ENCODE peak calls at places on chromosomes 12 and 14, in ten cellular contexts. N, E, R, C, Y, Z, J, T, B and I are unnamed samples.

GRCh38 chr12:112937741-112938719 is at the start of gene OAS3:
- DNase-seq in T (peak), R (peak), E (peak), C (peak), Z (no peak), B (peak), Y (peak), N (peak), J (peak), I (peak)

GRCh38 chr14:99254391-99255009 is 17.5 kb downstream of the BCL11B start:
- DNase-seq in C (no peak), N (no peak), E (no peak), J (no peak), B (no peak), R (no peak), T (no peak), Z (no peak), Y (no peak), I (no peak)

GRCh38 chr14:68801631-68802030 is 8.8 kb upstream of the ZFP36L1 start:
- DNase-seq in N (no peak), J (no peak), T (no peak), Y (no peak), Z (no peak), C (no peak), R (no peak), E (no peak), B (no peak), I (no peak)

GRCh38 chr14:102906616-102907302 is 15.7 kb upstream of the AMN start:
- DNase-seq in N (no peak), C (no peak), Y (no peak), R (no peak), J (no peak), Z (no peak), B (no peak), T (no peak), E (no peak), I (no peak)

GRCh38 chr12:6647083-6647604 is at the start of gene ACRBP:
- DNase-seq in J (no peak), T (peak), Z (peak), R (peak), Y (no peak), N (peak), B (peak), E (peak), C (no peak), I (no peak)

GRCh38 chr14:98871796-98872195 is 400.2 kb downstream of the BCL11B start:
- DNase-seq in E (no peak), Z (no peak), J (no peak), R (no peak), T (no peak), N (no peak), Y (no peak), B (no peak), C (no peak), I (no peak)

GRCh38 chr14:104277416-104278213 is 139.2 kb downstream of the KIF26A start:
- DNase-seq in J (no peak), C (no peak), N (peak), Y (no peak), B (no peak), R (peak), E (peak), T (peak), Z (no peak), I (no peak)

GRCh38 chr14:78851189-78851588 is 681.0 kb downstream of the NRXN3 start:
- DNase-seq in E (no peak), C (no peak), T (no peak), Z (no peak), Y (no peak), N (peak), R (no peak), B (no peak), J (no peak), I (no peak)

GRCh38 chr14:22375321-22375930 is 213.6 kb downstream of the DAD1 start:
- DNase-seq in Y (peak), Z (no peak), J (no peak), C (no peak), N (no peak), R (no peak), T (no peak), B (no peak), E (no peak), I (no peak)

GRCh38 chr14:39376671-39377403 is 55.4 kb downstream of the FBXO33 start:
- DNase-seq in E (no peak), C (no peak), R (no peak), T (no peak), Y (peak), Z (no peak), J (no peak), N (no peak), B (no peak), I (peak)

GRCh38 chr12:132204064-132204821 is 60.0 kb downstream of the NOC4L start:
- DNase-seq in T (no peak), C (no peak), N (no peak), Y (no peak), E (no peak), B (no peak), Z (no peak), J (peak), R (no peak), I (no peak)

GRCh38 chr12:24360057-24360456 is 410.6 kb upstream of the SOX5 start:
- DNase-seq in T (no peak), Z (no peak), N (no peak), E (no peak), R (no peak), B (no peak), Y (no peak), J (no peak), C (no peak), I (no peak)

GRCh38 chr14:34275038-34275437 is 187.0 kb downstream of the SPTSSA start:
- DNase-seq in J (no peak), E (no peak), T (no peak), C (no peak), N (no peak), R (no peak), Z (no peak), Y (no peak), B (no peak), I (peak)

GRCh38 chr12:96371138-96371786 is 29.0 kb downstream of the CDK17 start:
- DNase-seq in Z (no peak), Y (no peak), C (no peak), N (no peak), E (no peak), R (no peak), B (no peak), J (no peak), T (no peak), I (no peak)

GRCh38 chr12:14264316-14264715 is 101.2 kb upstream of the ATF7IP start:
- DNase-seq in T (no peak), N (no peak), B (no peak), R (no peak), C (no peak), Z (no peak), Y (no peak), J (no peak), E (no peak), I (no peak)

GRCh38 chr12:3222935-3223334 is 145.8 kb downstream of the TSPAN9 start:
- DNase-seq in N (no peak), Y (no peak), C (no peak), E (no peak), R (no peak), J (no peak), T (no peak), Z (no peak), B (no peak), I (no peak)

GRCh38 chr12:117089463-117089862 is 9.8 kb downstream of the TESC start:
- DNase-seq in E (no peak), Z (no peak), J (no peak), B (no peak), R (no peak), T (no peak), C (no peak), Y (no peak), N (no peak), I (no peak)

GRCh38 chr12:57745485-57745881 is 644 bp downstream of the TSPAN31 start:
- DNase-seq in E (no peak), R (no peak), N (no peak), Y (no peak), T (no peak), J (no peak), B (no peak), C (no peak), Z (no peak), I (no peak)

GRCh38 chr12:79344855-79345840 is 345.6 kb downstream of the PAWR start:
- DNase-seq in R (peak), E (no peak), J (no peak), N (peak), Z (no peak), Y (peak), C (no peak), B (no peak), T (peak), I (no peak)

GRCh38 chr12:57203791-57204190 is 12.8 kb upstream of the NXPH4 start:
- DNase-seq in J (no peak), T (no peak), N (no peak), Z (no peak), R (no peak), B (no peak), E (no peak), Y (no peak), C (no peak), I (no peak)

GRCh38 chr14:88553886-88554457 is 835 bp downstream of the PTPN21 start:
- DNase-seq in C (no peak), Z (no peak), J (no peak), N (peak), T (no peak), R (no peak), E (no peak), Y (no peak), B (no peak), I (no peak)

GRCh38 chr12:98999569-98999968 is 354.5 kb downstream of the APAF1 start:
- DNase-seq in C (no peak), E (no peak), B (no peak), Y (no peak), J (no peak), Z (no peak), T (no peak), N (no peak), R (no peak), I (no peak)

GRCh38 chr12:32508626-32509025 is 109.3 kb downstream of the FGD4 start:
- DNase-seq in C (no peak), J (no peak), R (no peak), T (no peak), Y (no peak), E (no peak), Z (no peak), N (no peak), B (no peak), I (no peak)

GRCh38 chr12:131862600-131862993 is 31.8 kb upstream of the ULK1 start:
- DNase-seq in T (no peak), J (no peak), E (no peak), R (no peak), Z (no peak), B (no peak), Y (no peak), C (no peak), N (no peak), I (no peak)

GRCh38 chr12:68876471-68876870 is 56.5 kb downstream of the CPM start:
- DNase-seq in N (no peak), Z (no peak), Y (no peak), E (no peak), J (no peak), R (no peak), C (no peak), T (no peak), B (no peak), I (no peak)

GRCh38 chr12:114655934-114656697 is 27.9 kb downstream of the TBX3 start:
- DNase-seq in R (no peak), Z (no peak), C (no peak), E (no peak), J (no peak), B (no peak), Y (peak), N (no peak), T (no peak), I (no peak)

GRCh38 chr12:46664771-46665287 is 161.0 kb downstream of the SLC38A4 start:
- DNase-seq in J (peak), Y (peak), C (no peak), Z (no peak), N (no peak), B (no peak), T (no peak), E (no peak), R (no peak), I (peak)

GRCh38 chr14:29925106-29925722 is 2.4 kb downstream of the PRKD1 start:
- DNase-seq in N (no peak), E (no peak), C (no peak), Z (no peak), B (no peak), R (no peak), J (no peak), T (peak), Y (no peak), I (peak)

GRCh38 chr14:23215421-23215820 is 22.3 kb upstream of the RNF212B start:
- DNase-seq in R (no peak), Y (no peak), N (no peak), T (no peak), C (no peak), B (no peak), J (no peak), Z (no peak), E (no peak), I (no peak)